ENCODE peak calls at places on chromosomes 12 and 14, in seven cellular contexts. D is HCT116, F is GM23338, S is HepG2, I is Panc1, Z is transverse colon, Q is GM12878. W is an unnamed sample.

GRCh38 chr12:481422-481821 is 21.7 kb downstream of the B4GALNT3 start:
- DNase-seq in D (no peak), F (no peak), S (peak), I (no peak), Z (no peak), Q (no peak), W (no peak)

GRCh38 chr14:104423715-104424405 is 155.7 kb upstream of the C14orf180 start:
- DNase-seq in D (no peak), F (no peak), S (no peak), I (no peak), Z (no peak), Q (no peak), W (no peak)

GRCh38 chr12:153080-153746 is 60.7 kb downstream of the SLC6A12 start:
- DNase-seq in D (peak), F (peak), S (peak), I (peak), Z (peak), Q (no peak), W (peak)

GRCh38 chr12:24080465-24080864 is 131.0 kb upstream of the SOX5 start:
- DNase-seq in D (no peak), F (no peak), S (peak), I (no peak), Z (no peak), Q (no peak), W (no peak)

GRCh38 chr14:64465208-64465821 is at the start of gene AKAP5:
- DNase-seq in D (no peak), F (peak), S (peak), I (no peak), Z (peak), Q (no peak), W (peak)

GRCh38 chr12:11672361-11672760 is 22.9 kb downstream of the ETV6 start:
- DNase-seq in D (no peak), F (no peak), S (no peak), I (no peak), Z (no peak), Q (no peak), W (no peak)

GRCh38 chr12:131101703-131102492 is 148.2 kb downstream of the ADGRD1 start:
- DNase-seq in D (no peak), F (no peak), S (no peak), I (no peak), Z (peak), Q (peak), W (no peak)

GRCh38 chr14:68757618-68758081 is 35.2 kb downstream of the ZFP36L1 start:
- DNase-seq in D (no peak), F (no peak), S (peak), I (no peak), Z (no peak), Q (no peak), W (no peak)

GRCh38 chr12:132019891-132020290 is 70.1 kb downstream of the EP400 start:
- DNase-seq in D (no peak), F (no peak), S (no peak), I (no peak), Z (no peak), Q (no peak), W (no peak)

GRCh38 chr12:106170285-106170684 is 31.5 kb upstream of the NUAK1 start:
- DNase-seq in D (no peak), F (no peak), S (no peak), I (no peak), Z (no peak), Q (no peak), W (no peak)

GRCh38 chr12:117053597-117054201 is 45.5 kb downstream of the TESC start:
- DNase-seq in D (no peak), F (no peak), S (no peak), I (no peak), Z (no peak), Q (no peak), W (no peak)

GRCh38 chr14:89466460-89466859 is 49.4 kb upstream of the FOXN3 start:
- DNase-seq in D (no peak), F (no peak), S (no peak), I (no peak), Z (no peak), Q (no peak), W (no peak)

DNA sequence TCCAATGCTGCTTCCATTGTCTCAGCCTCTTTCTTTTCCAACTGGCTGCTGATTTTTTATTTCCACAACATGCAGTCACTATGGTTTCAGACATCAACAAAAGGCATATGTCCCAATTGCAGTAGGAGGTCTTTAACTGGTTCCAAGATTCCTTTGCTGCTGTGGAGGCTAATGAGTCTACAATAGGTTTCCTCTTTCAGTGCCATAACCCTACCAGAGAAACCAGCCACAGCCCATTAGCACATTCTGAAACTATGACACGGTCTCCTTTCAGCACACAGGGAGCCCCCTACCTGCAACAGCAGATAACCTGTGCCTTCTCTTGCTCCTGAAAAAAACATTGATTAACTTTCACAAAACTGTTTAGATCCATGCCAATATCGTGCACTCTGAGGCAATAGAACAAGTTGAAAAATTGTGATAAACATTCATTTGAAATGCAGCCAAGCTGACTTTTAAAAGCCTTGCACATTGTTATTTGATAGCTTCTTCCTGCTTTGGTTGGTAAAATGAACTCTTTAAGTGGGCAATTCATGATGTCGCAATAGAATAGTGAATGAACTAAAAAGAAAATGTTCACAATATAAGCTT is 32.4 kb downstream of the PLEKHG7 start:
- DNase-seq in D (no peak), F (peak), S (no peak), I (no peak), Z (no peak), Q (no peak), W (peak)
- TF ChIP-seq POLR2AphosphoS5 in D (no peak), F (no peak), S (no peak), I (no peak), Z (peak), Q (no peak), W (peak)

GRCh38 chr12:110279561-110279960 is 1.5 kb upstream of the ATP2A2 start:
- DNase-seq in D (no peak), F (peak), S (no peak), I (no peak), Z (no peak), Q (no peak), W (no peak)

GRCh38 chr12:110278137-110278536 is 2.9 kb upstream of the ATP2A2 start:
- DNase-seq in D (no peak), F (no peak), S (no peak), I (no peak), Z (no peak), Q (no peak), W (no peak)

GRCh38 chr12:110281549-110282342 is 699 bp downstream of the ATP2A2 start:
- DNase-seq in D (no peak), F (peak), S (no peak), I (no peak), Z (peak), Q (no peak), W (peak)

GRCh38 chr12:110280784-110281548 is at the start of gene ATP2A2:
- DNase-seq in D (peak), F (peak), S (peak), I (no peak), Z (peak), Q (peak), W (peak)

DNA sequence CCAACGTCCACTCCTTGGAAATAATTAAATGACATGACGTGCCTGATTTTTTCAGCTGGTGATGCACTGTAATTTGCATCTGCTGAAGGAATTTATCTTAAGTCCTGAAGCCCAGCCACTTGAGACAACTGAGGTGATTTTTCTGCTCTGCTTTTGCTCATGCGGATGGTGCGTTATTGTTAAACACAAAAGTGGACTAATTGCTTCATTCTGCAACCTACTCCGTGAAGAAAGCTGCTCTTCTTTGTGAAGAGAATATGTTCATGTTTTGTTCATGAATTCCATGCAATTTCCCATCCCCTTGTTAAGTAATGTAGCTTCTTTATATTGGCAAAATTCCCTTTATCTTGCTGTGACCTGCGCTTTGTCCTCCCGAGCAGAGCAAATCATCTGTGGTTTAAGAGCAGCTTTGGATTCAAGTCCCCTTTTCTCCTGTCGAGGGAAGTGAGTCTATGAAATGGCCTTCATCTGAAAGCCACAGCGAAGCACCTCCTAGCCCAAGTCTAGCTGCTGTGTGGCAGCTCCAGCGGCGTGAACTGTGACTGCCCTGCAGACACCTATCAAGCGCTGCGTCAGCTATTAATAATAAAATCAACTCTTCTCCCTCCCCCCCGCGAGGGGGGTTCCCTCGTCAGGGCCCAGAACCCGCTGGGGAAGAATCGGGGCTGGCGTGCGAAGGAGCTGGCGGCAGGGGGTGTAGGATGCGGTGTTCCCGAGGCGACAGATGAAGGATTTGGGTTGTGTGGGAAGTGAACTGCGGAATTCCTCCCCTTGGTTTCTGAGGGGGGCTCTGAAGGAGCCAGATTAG is 867 bp upstream of the ATP2A2 start:
- DNase-seq in D (no peak), F (peak), S (no peak), I (no peak), Z (peak), Q (no peak), W (peak)
- TF ChIP-seq CTCF in D (no peak), F (no peak), S (no peak), I (no peak), Z (no peak), Q (no peak), W (no peak)

GRCh38 chr12:124217508-124217981 is 77.3 kb upstream of the RFLNA start:
- DNase-seq in D (no peak), F (peak), S (no peak), I (no peak), Z (no peak), Q (no peak), W (no peak)
- H3K4me3 ChIP-seq in D (no peak), F (no peak), S (no peak), I (no peak), Z (peak), Q (no peak), W (no peak)

GRCh38 chr14:35385042-35385839 is 19.3 kb downstream of the NFKBIA start:
- DNase-seq in D (no peak), F (no peak), S (peak), I (no peak), Z (peak), Q (no peak), W (peak)
- TF ChIP-seq POLR2AphosphoS5 in D (no peak), F (no peak), S (peak), I (no peak), Z (peak), Q (no peak), W (no peak)

DNA sequence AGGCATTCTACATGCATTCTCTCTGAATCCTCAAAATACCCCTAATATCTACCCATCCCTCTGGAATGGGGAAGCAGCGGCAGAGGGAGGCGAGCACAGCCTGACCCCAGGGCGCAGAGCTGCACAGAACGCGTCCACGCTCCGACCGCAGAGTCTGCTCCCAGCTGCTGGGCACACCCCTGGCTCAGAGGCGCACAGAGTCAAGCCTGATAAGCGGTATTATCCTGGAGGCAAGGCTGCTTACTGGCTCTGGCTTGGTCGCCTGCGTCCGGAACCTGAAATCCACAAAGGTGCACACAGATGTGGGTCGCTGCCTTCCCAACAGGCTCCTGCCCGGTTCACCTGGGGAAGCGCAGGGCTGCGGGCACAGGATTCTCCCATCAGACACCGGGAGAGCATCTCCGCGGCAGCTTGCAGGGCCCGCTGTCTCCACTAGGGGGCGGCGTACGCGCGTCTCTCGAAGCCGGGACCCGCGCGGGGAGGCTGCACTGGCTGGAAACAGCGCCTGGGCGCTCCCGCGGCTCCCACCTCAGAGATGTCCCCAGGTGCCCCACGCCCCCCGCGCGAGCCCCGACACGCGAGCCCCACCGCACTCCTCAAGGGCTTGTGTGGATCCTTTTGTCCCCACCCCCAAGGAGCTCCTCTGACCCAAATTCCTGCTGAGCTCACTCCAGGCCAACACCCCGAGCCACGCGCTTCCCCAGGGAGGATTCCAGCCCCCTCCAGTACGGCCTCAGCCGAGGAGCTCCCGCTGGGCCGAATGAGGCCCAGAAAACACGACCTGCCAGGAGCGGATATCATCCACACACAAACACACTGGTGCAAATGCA is 120.1 kb upstream of the FZD10 start:
- DNase-seq in D (no peak), F (peak), S (no peak), I (no peak), Z (peak), Q (no peak), W (peak)
- TF ChIP-seq CTCF in D (peak), F (peak), S (peak), I (peak), Z (peak), Q (peak), W (peak)

DNA sequence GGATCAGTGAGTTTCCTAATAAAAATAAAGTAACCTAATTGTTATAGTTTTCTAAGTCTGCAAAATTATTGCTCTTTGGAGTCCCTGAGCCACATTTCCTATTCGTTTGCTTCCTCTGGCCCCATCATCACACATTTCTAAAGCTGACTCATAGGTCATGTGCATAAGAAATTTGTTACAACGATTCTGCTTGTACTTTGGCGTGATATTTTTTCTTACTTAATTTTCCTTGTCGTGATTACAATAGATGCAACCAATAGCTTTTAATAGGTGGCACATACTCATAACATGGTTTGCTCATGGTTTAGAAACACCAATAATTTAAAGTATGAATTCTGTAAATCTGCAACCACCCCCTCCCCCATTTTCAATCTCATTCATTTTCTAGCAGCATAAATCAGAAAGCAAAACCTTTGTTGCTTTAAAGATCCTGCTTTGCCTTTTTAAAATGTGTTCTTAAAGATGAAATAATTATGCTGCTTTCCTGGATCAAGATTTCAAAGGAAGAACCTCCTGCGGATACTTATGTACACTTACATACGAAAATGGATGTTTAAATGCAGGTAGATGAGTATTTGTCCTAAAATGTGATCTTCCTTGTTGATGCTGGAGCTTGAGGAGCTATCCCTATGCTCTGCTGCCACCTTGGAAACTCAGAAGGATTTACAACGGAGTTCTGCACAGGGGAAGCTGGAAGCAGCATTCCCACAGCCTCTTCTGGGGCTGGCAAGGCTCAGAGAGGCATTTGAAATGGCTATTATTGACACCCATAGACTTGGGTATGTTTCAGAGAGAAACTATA is 1.7 kb upstream of the FLRT2 start:
- DNase-seq in D (no peak), F (peak), S (peak), I (no peak), Z (no peak), Q (no peak), W (peak)
- H3K4me3 ChIP-seq in D (no peak), F (peak), S (no peak), I (peak), Z (peak), Q (no peak), W (peak)

GRCh38 chr12:10672231-10672868 is 1.5 kb downstream of the STYK1 start:
- DNase-seq in D (no peak), F (peak), S (no peak), I (no peak), Z (peak), Q (no peak), W (no peak)
- TF ChIP-seq POLR2AphosphoS5 in D (no peak), F (no peak), S (no peak), I (no peak), Z (no peak), Q (no peak), W (no peak)

GRCh38 chr12:114473717-114474116 is 67.8 kb upstream of the TBX5 start:
- DNase-seq in D (no peak), F (no peak), S (no peak), I (no peak), Z (no peak), Q (no peak), W (no peak)

GRCh38 chr12:114480309-114481199 is 74.6 kb upstream of the TBX5 start:
- DNase-seq in D (no peak), F (peak), S (no peak), I (no peak), Z (no peak), Q (no peak), W (no peak)

GRCh38 chr12:114478891-114479290 is 72.9 kb upstream of the TBX5 start:
- DNase-seq in D (no peak), F (peak), S (no peak), I (no peak), Z (no peak), Q (no peak), W (no peak)

GRCh38 chr12:114479831-114480230 is 73.9 kb upstream of the TBX5 start:
- DNase-seq in D (no peak), F (peak), S (no peak), I (no peak), Z (no peak), Q (no peak), W (no peak)

DNA sequence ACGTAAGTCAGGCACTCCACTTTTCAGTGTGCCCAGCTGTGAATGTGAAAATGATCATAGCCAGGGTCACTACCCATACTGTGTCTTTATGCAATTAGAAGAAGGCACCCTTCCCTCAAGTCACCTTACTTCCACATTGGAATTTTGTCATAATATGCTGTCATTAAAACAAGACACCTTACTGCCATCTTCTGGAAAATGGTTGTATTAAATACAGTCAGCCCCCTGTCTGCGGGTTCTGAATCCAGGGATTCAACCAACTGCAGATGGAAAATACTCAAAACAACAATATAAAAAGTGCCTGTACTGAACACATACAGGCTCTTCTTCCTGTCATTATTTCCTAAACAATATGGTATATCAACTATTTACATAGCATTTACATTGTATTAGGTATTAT is 70.2 kb upstream of the TBX5 start:
- DNase-seq in D (peak), F (peak), S (peak), I (no peak), Z (no peak), Q (no peak), W (no peak)
- TF ChIP-seq CTCF in D (peak), F (peak), S (peak), I (peak), Z (no peak), Q (no peak), W (peak)

GRCh38 chr12:2555487-2556082 is 239.2 kb upstream of the FKBP4 start:
- DNase-seq in D (no peak), F (peak), S (no peak), I (no peak), Z (no peak), Q (no peak), W (no peak)

GRCh38 chr12:2551514-2551913 is 243.3 kb upstream of the FKBP4 start:
- DNase-seq in D (no peak), F (no peak), S (no peak), I (no peak), Z (no peak), Q (no peak), W (no peak)

GRCh38 chr12:2552000-2552399 is 242.8 kb upstream of the FKBP4 start:
- DNase-seq in D (no peak), F (no peak), S (no peak), I (no peak), Z (no peak), Q (no peak), W (no peak)

GRCh38 chr12:2551097-2551496 is 243.7 kb upstream of the FKBP4 start:
- DNase-seq in D (no peak), F (no peak), S (no peak), I (no peak), Z (no peak), Q (no peak), W (no peak)

GRCh38 chr12:2553388-2554126 is 241.2 kb upstream of the FKBP4 start:
- DNase-seq in D (no peak), F (no peak), S (no peak), I (no peak), Z (no peak), Q (no peak), W (no peak)
- H3K4me3 ChIP-seq in D (no peak), F (no peak), S (no peak), I (no peak), Z (no peak), Q (no peak), W (no peak)

W was measured in prostate gland.